ENCODE peak calls at places on chromosomes 11 and 22, in four cellular contexts. H is anterior cingulate cortex, F is IMR-90, K is astrocyte of the spinal cord. N is an unnamed sample.

GRCh38 chr11:14789879-14790484 is 102.0 kb downstream of the CYP2R1 start:
- DNase-seq in H (no peak), F (peak; percentile 28), K (peak; percentile 10), N (peak; percentile 21)

GRCh38 chr11:46295312-46295995 is 18.0 kb downstream of the CREB3L1 start:
- DNase-seq in H (peak; percentile 37), F (peak; percentile 72), K (peak; percentile 82), N (peak; percentile 93)

GRCh38 chr11:94175545-94175944 is 46.9 kb downstream of the PANX1 start:
- DNase-seq in H (no peak), F (peak; percentile 86), K (peak; percentile 58), N (peak; percentile 91)

GRCh38 chr11:16925495-16926065 is 88.6 kb downstream of the PLEKHA7 start:
- DNase-seq in H (no peak), F (no peak), K (peak; percentile 29), N (peak; percentile 77)

GRCh38 chr11:64321533-64321932 is 3.6 kb downstream of the PRDX5 start:
- DNase-seq in H (no peak), F (peak; percentile 38), K (peak; percentile 53), N (peak; percentile 91)

GRCh38 chr22:37932821-37933578 is 20.4 kb downstream of the C22orf23 start:
- DNase-seq in H (no peak), F (no peak), K (no peak), N (peak; percentile 32)

GRCh38 chr11:36238881-36239280 is 50.3 kb downstream of the COMMD9 start:
- DNase-seq in H (no peak), F (no peak), K (no peak), N (no peak)

GRCh38 chr22:44703269-44703870 is 1.4 kb downstream of the PRR5 start:
- DNase-seq in H (no peak), F (no peak), K (no peak), N (no peak)

GRCh38 chr22:39502109-39502788 is at the start of gene MIEF1:
- DNase-seq in H (peak; percentile 89), F (peak; percentile 92), K (peak; percentile 95), N (peak; percentile 98)

GRCh38 chr22:43176090-43176489 is 10.8 kb downstream of the TTLL12 start:
- DNase-seq in H (no peak), F (no peak), K (no peak), N (no peak)

GRCh38 chr11:119207607-119208006 is 1.5 kb downstream of the CBL start:
- DNase-seq in H (no peak), F (no peak), K (no peak), N (no peak)

GRCh38 chr11:30342736-30343166 is 19.8 kb downstream of the ARL14EP start:
- DNase-seq in H (no peak), F (no peak), K (no peak), N (no peak)

GRCh38 chr11:113591122-113591521 is 115.0 kb downstream of the TMPRSS5 start:
- DNase-seq in H (no peak), F (no peak), K (no peak), N (no peak)

GRCh38 chr11:47071871-47072270 is 104.8 kb downstream of the ARFGAP2 start:
- DNase-seq in H (peak; percentile 5), F (no peak), K (no peak), N (no peak)

GRCh38 chr11:26297179-26297970 is 34.6 kb upstream of the ANO3 start:
- DNase-seq in H (no peak), F (peak; percentile 75), K (peak; percentile 71), N (peak; percentile 63)

GRCh38 chr11:68827733-68828132 is 14.0 kb downstream of the CPT1A start:
- DNase-seq in H (no peak), F (no peak), K (no peak), N (no peak)

GRCh38 chr11:105189586-105189985 is 50.0 kb upstream of the CARD18 start:
- DNase-seq in H (no peak), F (no peak), K (no peak), N (no peak)

GRCh38 chr11:21323617-21324016 is 654.2 kb downstream of the NELL1 start:
- DNase-seq in H (no peak), F (no peak), K (no peak), N (no peak)

GRCh38 chr22:42743501-42743991 is 22.9 kb upstream of the A4GALT start:
- DNase-seq in H (no peak), F (no peak), K (peak; percentile 68), N (peak; percentile 30)

GRCh38 chr11:72676874-72677341 is 2.7 kb upstream of the PDE2A start:
- DNase-seq in H (peak; percentile 34), F (peak; percentile 26), K (peak; percentile 46), N (peak; percentile 84)

GRCh38 chr11:16096336-16096735 is 260.0 kb downstream of the SOX6 start:
- DNase-seq in H (no peak), F (peak; percentile 45), K (peak; percentile 22), N (no peak)

GRCh38 chr22:36762687-36763260 is 13.1 kb downstream of the IFT27 start:
- DNase-seq in H (no peak), F (peak; percentile 68), K (no peak), N (peak; percentile 26)

N was measured in astrocyte of the hippocampus.